ENCODE peak calls at places on chromosomes 13 and 19, in nine cellular contexts. W, K, L, D, T, I, Q, P and A are unnamed samples.

GRCh38 chr19:5308471-5309437 is 31.9 kb downstream of the PTPRS start:
- DNase-seq in W (no peak), K (peak), L (peak), D (no peak), T (peak), I (no peak), Q (no peak), P (peak), A (no peak)

GRCh38 chr19:41166888-41167804 is 25.9 kb upstream of the CYP2S1 start:
- DNase-seq in W (no peak), K (no peak), L (no peak), D (no peak), T (no peak), I (no peak), Q (no peak), P (no peak), A (no peak)

GRCh38 chr19:17556995-17557394 is 1.5 kb downstream of the COLGALT1 start:
- DNase-seq in W (no peak), K (no peak), L (no peak), D (no peak), T (no peak), I (no peak), Q (no peak), P (no peak), A (no peak)

GRCh38 chr13:52746141-52746540 is 6.5 kb upstream of the CNMD start:
- DNase-seq in W (no peak), K (no peak), L (no peak), D (no peak), T (no peak), I (no peak), Q (no peak), P (no peak), A (no peak)

GRCh38 chr19:1366899-1367870 is 16.5 kb upstream of the NDUFS7 start:
- DNase-seq in W (no peak), K (no peak), L (no peak), D (no peak), T (no peak), I (no peak), Q (no peak), P (no peak), A (no peak)

GRCh38 chr13:79445968-79446645 is 34.8 kb upstream of the NDFIP2 start:
- DNase-seq in W (no peak), K (no peak), L (no peak), D (no peak), T (no peak), I (no peak), Q (no peak), P (no peak), A (peak)

GRCh38 chr19:14152713-14153112 is 16.3 kb upstream of the ASF1B start:
- DNase-seq in W (no peak), K (no peak), L (no peak), D (no peak), T (no peak), I (no peak), Q (no peak), P (no peak), A (no peak)

GRCh38 chr19:17877696-17878095 is 6.0 kb downstream of the SLC5A5 start:
- DNase-seq in W (no peak), K (no peak), L (no peak), D (no peak), T (no peak), I (no peak), Q (no peak), P (no peak), A (no peak)

GRCh38 chr19:38684078-38684861 is 36.8 kb downstream of the ACTN4 start:
- DNase-seq in W (no peak), K (peak), L (peak), D (peak), T (peak), I (peak), Q (peak), P (peak), A (peak)

GRCh38 chr13:109336730-109337129 is 449.7 kb downstream of the IRS2 start:
- DNase-seq in W (no peak), K (peak), L (peak), D (no peak), T (peak), I (peak), Q (no peak), P (peak), A (no peak)

GRCh38 chr19:46426035-46426505 is 2.7 kb downstream of the PNMA8C start:
- DNase-seq in W (no peak), K (no peak), L (no peak), D (no peak), T (peak), I (no peak), Q (no peak), P (peak), A (no peak)

GRCh38 chr19:30590596-30591229 is 218.5 kb downstream of the ZNF536 start:
- DNase-seq in W (no peak), K (no peak), L (no peak), D (no peak), T (no peak), I (no peak), Q (no peak), P (no peak), A (no peak)

GRCh38 chr13:48942131-48942530 is 33.6 kb upstream of the FNDC3A start:
- DNase-seq in W (no peak), K (peak), L (peak), D (peak), T (peak), I (peak), Q (no peak), P (peak), A (no peak)

GRCh38 chr13:71218960-71219359 is 648.0 kb downstream of the DACH1 start:
- DNase-seq in W (no peak), K (no peak), L (no peak), D (no peak), T (no peak), I (no peak), Q (peak), P (no peak), A (no peak)

GRCh38 chr19:12943437-12944044 is 2.1 kb upstream of the RAD23A start:
- DNase-seq in W (no peak), K (no peak), L (no peak), D (no peak), T (no peak), I (no peak), Q (no peak), P (no peak), A (no peak)

GRCh38 chr19:35720648-35721047 is 2.8 kb downstream of the KMT2B start:
- DNase-seq in W (no peak), K (no peak), L (no peak), D (no peak), T (no peak), I (no peak), Q (no peak), P (no peak), A (no peak)

GRCh38 chr19:43624933-43625332 is 5.5 kb upstream of the ZNF428 start:
- DNase-seq in W (no peak), K (no peak), L (no peak), D (no peak), T (peak), I (no peak), Q (no peak), P (no peak), A (peak)

GRCh38 chr19:46713781-46714522 is 3.0 kb downstream of the PRKD2 start:
- DNase-seq in W (peak), K (peak), L (peak), D (peak), T (peak), I (peak), Q (peak), P (peak), A (peak)

GRCh38 chr19:50949792-50950320 is 3.0 kb downstream of the KLK5 start:
- DNase-seq in W (no peak), K (no peak), L (no peak), D (no peak), T (no peak), I (no peak), Q (no peak), P (no peak), A (peak)

GRCh38 chr19:32498641-32499200 is 82.3 kb upstream of the PDCD5 start:
- DNase-seq in W (no peak), K (no peak), L (no peak), D (no peak), T (no peak), I (no peak), Q (no peak), P (peak), A (no peak)

GRCh38 chr13:114311908-114312307 is 2.4 kb upstream of the CHAMP1 start:
- DNase-seq in W (no peak), K (no peak), L (no peak), D (no peak), T (no peak), I (no peak), Q (no peak), P (no peak), A (no peak)

GRCh38 chr19:44003461-44004134 is 841 bp downstream of the ZNF230 start:
- DNase-seq in W (no peak), K (no peak), L (peak), D (no peak), T (peak), I (no peak), Q (peak), P (peak), A (no peak)

GRCh38 chr19:2016041-2016807 is 710 bp upstream of the BTBD2 start:
- DNase-seq in W (peak), K (peak), L (peak), D (no peak), T (peak), I (peak), Q (peak), P (peak), A (peak)

GRCh38 chr13:19985219-19985556 is 26.7 kb downstream of the ZMYM2 start:
- DNase-seq in W (no peak), K (no peak), L (no peak), D (no peak), T (no peak), I (no peak), Q (no peak), P (no peak), A (no peak)

GRCh38 chr13:41639955-41640780 is 182.8 kb downstream of the RGCC start:
- DNase-seq in W (no peak), K (no peak), L (no peak), D (no peak), T (peak), I (no peak), Q (no peak), P (peak), A (no peak)

GRCh38 chr19:15332311-15332996 is at the start of gene BRD4:
- DNase-seq in W (no peak), K (peak), L (peak), D (no peak), T (peak), I (peak), Q (no peak), P (peak), A (peak)

GRCh38 chr19:47203254-47203653 is 27.7 kb downstream of the BBC3 start:
- DNase-seq in W (no peak), K (no peak), L (no peak), D (no peak), T (no peak), I (no peak), Q (no peak), P (no peak), A (no peak)

GRCh38 chr13:90447735-90448103 is 899.8 kb upstream of the MIR17HG start:
- DNase-seq in W (no peak), K (peak), L (peak), D (peak), T (peak), I (peak), Q (no peak), P (peak), A (no peak)

GRCh38 chr19:48992571-48993174 is 436 bp downstream of the GYS1 start:
- DNase-seq in W (no peak), K (no peak), L (no peak), D (no peak), T (no peak), I (no peak), Q (no peak), P (no peak), A (peak)

GRCh38 chr19:46499692-46500091 is 4.0 kb upstream of the PNMA8B start:
- DNase-seq in W (no peak), K (no peak), L (no peak), D (no peak), T (no peak), I (no peak), Q (no peak), P (no peak), A (no peak)

GRCh38 chr13:111005364-111005763 is 90.5 kb upstream of the ANKRD10 start:
- DNase-seq in W (no peak), K (peak), L (no peak), D (no peak), T (no peak), I (peak), Q (no peak), P (peak), A (no peak)

GRCh38 chr19:55256562-55257460 is 2.0 kb downstream of the PPP6R1 start:
- DNase-seq in W (no peak), K (no peak), L (no peak), D (no peak), T (no peak), I (no peak), Q (no peak), P (no peak), A (no peak)

GRCh38 chr19:40567040-40567749 is 9.5 kb upstream of the SHKBP1 start:
- DNase-seq in W (no peak), K (no peak), L (no peak), D (no peak), T (no peak), I (no peak), Q (no peak), P (peak), A (no peak)